ENCODE peak calls at places on chromosomes 4 and X, in four cellular contexts. U is HepG2, O is K562, I is GM12878. X is an unnamed sample.

GRCh38 chr4:182918791-182919302 is 1.7 kb upstream of the DCTD start:
- DNase-seq in I (peak; percentile 40), O (no peak), U (no peak), X (no peak)

GRCh38 chr4:25234390-25235367 is 846 bp downstream of the PI4K2B start:
- DNase-seq in U (peak; percentile 89), I (peak; percentile 78), O (peak; percentile 71), X (peak; percentile 44)

GRCh38 chrX:20432746-20433374 is 166.2 kb upstream of the RPS6KA3 start:
- DNase-seq in O (no peak), I (no peak), U (peak; percentile 10), X (no peak)

GRCh38 chrX:16082470-16083085 is 40.8 kb upstream of the GRPR start:
- DNase-seq in U (no peak), I (no peak), O (no peak), X (no peak)

GRCh38 chr4:29423836-29424721 is 1296.1 kb upstream of the PCDH7 start:
- DNase-seq in O (no peak), I (no peak), U (no peak), X (no peak)

GRCh38 chr4:124970011-124970410 is 257.5 kb upstream of the ANKRD50 start:
- DNase-seq in U (no peak), O (no peak), I (no peak), X (no peak)

GRCh38 chr4:114782842-114783595 is 184.4 kb downstream of the UGT8 start:
- DNase-seq in I (no peak), O (no peak), U (no peak), X (no peak)

GRCh38 chr4:56130609-56131150 is 181.9 kb downstream of the CEP135 start:
- DNase-seq in U (no peak), I (no peak), O (no peak), X (no peak)

GRCh38 chr4:71026086-71026485 is 32.6 kb downstream of the DCK start:
- DNase-seq in I (no peak), O (peak; percentile 81), U (peak; percentile 66), X (no peak)

GRCh38 chr4:105145913-105146285 is 777 bp upstream of the TET2 start:
- DNase-seq in U (no peak), O (no peak), I (no peak), X (peak; percentile 45)

GRCh38 chr4:74123065-74123728 is 24.2 kb upstream of the CXCL2 start:
- DNase-seq in I (no peak), U (peak; percentile 47), O (no peak), X (no peak)

GRCh38 chr4:154132406-154132805 is 343.5 kb upstream of the SFRP2 start:
- DNase-seq in I (no peak), U (no peak), O (no peak), X (no peak)

GRCh38 chr4:84965558-84966381 is 720 bp downstream of the WDFY3 start:
- DNase-seq in I (no peak), O (peak; percentile 37), U (peak; percentile 14), X (peak; percentile 69)

GRCh38 chr4:168836482-168836881 is 173.6 kb downstream of the CBR4 start:
- DNase-seq in U (no peak), I (no peak), O (no peak), X (no peak)

GRCh38 chr4:185835336-185835735 is 23.3 kb upstream of the SORBS2 start:
- DNase-seq in I (no peak), O (no peak), U (no peak), X (no peak)

GRCh38 chr4:38069271-38069760 is 109.1 kb downstream of the PTTG2 start:
- DNase-seq in O (peak; percentile 78), U (no peak), I (no peak), X (peak; percentile 53)

GRCh38 chrX:79462458-79462857 is 95.3 kb upstream of the ITM2A start:
- DNase-seq in U (no peak), O (no peak), I (no peak), X (no peak)

GRCh38 chrX:21955398-21956189 is 15.1 kb downstream of the SMS start:
- DNase-seq in O (no peak), I (no peak), U (no peak), X (no peak)

GRCh38 chrX:155888139-155888538 is 7.0 kb downstream of the VAMP7 start:
- DNase-seq in I (no peak), O (peak; percentile 14), U (no peak), X (no peak)

GRCh38 chr4:77734928-77735327 is 84.2 kb downstream of the CNOT6L start:
- DNase-seq in O (peak; percentile 82), U (peak; percentile 71), I (peak; percentile 52), X (no peak)

GRCh38 chr4:10611673-10612072 is 72.9 kb downstream of the CLNK start:
- DNase-seq in O (no peak), I (no peak), U (no peak), X (no peak)

GRCh38 chr4:106541253-106541652 is 172.7 kb upstream of the GIMD1 start:
- DNase-seq in U (no peak), I (no peak), O (no peak), X (no peak)

GRCh38 chrX:74351760-74352159 is 47.8 kb downstream of the ZCCHC13 start:
- DNase-seq in I (no peak), O (peak; percentile 11), U (no peak), X (no peak)

DNA sequence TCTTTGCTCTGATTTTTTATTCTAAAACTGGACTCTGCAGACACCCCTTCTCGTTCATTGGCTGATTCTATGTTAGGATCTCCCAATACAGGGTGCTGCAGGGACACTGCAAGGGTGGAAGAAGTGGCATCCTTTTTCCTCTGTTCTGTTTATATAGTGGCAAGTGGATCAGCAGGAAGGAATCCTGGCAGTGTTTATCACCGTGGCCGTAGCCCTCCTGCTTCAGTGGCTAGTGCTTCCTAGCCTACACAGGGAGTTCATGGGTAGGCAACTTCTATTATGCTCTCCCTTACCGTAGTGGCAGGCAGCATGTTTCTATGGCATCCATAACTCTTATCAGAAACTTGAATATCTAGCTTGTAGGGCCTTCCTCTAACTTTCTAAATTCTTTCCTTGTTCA is 6.4 kb upstream of the AP1AR start:
- DNase-seq in O (no peak), I (no peak), U (no peak), X (no peak)
- TF ChIP-seq CREM in O (no peak), I (no peak), U (no peak), X (no peak)

DNA sequence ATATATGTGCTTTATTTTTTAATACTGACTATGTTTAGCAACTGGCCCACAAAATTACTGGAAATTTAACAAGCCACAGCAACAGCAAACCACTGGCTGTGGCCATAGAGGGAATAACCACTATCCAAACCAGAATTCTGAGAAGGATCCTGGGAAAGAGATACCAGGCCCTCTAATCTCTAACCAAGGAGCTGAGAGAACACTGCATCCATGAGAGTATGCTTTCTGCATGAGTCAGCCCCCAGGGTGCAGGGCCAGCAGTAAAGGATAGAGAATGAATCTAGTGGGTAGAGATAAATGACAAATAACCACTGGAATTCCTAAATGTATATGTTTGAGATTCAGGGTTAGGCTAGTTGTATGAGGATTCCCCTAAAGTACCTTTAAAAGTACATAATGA is 221.8 kb downstream of the KIT start:
- DNase-seq in I (no peak), U (no peak), O (no peak), X (no peak)
- TF ChIP-seq ESRRA in I (no peak), U (no peak), O (no peak), X (no peak)

GRCh38 chrX:13760428-13760827 is 25.9 kb downstream of the OFD1 start:
- DNase-seq in I (no peak), O (no peak), U (no peak), X (no peak)

GRCh38 chrX:13759152-13759718 is 24.7 kb downstream of the OFD1 start:
- DNase-seq in U (no peak), I (peak; percentile 70), O (no peak), X (no peak)

GRCh38 chrX:13763489-13763888 is 28.9 kb downstream of the OFD1 start:
- DNase-seq in O (no peak), I (no peak), U (no peak), X (no peak)

GRCh38 chrX:13762015-13762414 is 27.5 kb downstream of the OFD1 start:
- DNase-seq in U (no peak), I (no peak), O (no peak), X (no peak)

GRCh38 chrX:13761606-13762005 is 27.1 kb downstream of the OFD1 start:
- DNase-seq in U (no peak), I (no peak), O (no peak), X (peak; percentile 16)
- TF ChIP-seq NR2C2 in U (no peak), I (no peak), O (no peak), X (no peak)

GRCh38 chr4:64539234-64539849 is 130.1 kb upstream of the TECRL start:
- DNase-seq in O (peak; percentile 61), I (peak; percentile 13), U (peak; percentile 55), X (peak; percentile 45)
- TF ChIP-seq CREM in O (no peak), I (no peak), U (no peak), X (no peak)

GRCh38 chr4:163948920-163949455 is 454.5 kb downstream of the TMA16 start:
- DNase-seq in I (no peak), O (no peak), U (no peak), X (no peak)

DNA sequence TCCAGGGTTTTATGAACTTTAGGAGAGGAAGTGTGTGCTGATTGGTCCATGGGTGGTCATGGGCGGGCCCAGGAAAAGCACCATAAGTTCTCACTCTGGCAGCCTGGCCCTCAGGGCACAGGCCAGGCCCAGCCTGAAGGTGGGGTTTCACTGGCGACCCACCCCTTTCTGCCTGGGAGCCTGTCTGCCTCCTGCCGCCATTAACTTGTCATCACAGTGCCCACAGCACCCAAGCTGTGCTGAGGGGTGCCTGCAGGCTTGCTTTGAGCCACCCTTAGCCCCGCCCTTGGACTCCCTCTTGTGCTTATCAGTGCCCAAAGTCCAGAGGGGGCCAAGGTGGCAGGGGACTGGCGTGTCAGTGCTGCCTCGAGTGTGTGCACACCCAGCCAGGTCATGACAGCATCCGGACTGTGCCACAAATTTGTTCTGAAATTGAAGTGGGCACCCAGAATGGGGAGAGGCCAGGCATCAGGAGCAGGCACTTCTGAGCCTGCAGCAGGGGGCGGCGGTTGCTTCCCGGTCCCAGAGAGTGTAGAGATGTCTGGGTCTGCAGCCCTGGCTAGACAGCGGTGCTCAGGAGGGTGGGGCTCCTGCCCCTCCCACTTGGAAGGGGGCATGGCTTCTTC is 455.6 kb downstream of the TMA16 start:
- DNase-seq in U (no peak), I (no peak), O (no peak), X (peak; percentile 10)
- TF ChIP-seq ESRRA in U (no peak), I (no peak), O (no peak), X (no peak)

GRCh38 chr4:108107729-108108382 is 60.9 kb downstream of the LEF1 start:
- DNase-seq in O (peak; percentile 49), I (no peak), U (no peak), X (no peak)
- TF ChIP-seq NR2C2 in O (no peak), I (no peak), U (no peak), X (no peak)

DNA sequence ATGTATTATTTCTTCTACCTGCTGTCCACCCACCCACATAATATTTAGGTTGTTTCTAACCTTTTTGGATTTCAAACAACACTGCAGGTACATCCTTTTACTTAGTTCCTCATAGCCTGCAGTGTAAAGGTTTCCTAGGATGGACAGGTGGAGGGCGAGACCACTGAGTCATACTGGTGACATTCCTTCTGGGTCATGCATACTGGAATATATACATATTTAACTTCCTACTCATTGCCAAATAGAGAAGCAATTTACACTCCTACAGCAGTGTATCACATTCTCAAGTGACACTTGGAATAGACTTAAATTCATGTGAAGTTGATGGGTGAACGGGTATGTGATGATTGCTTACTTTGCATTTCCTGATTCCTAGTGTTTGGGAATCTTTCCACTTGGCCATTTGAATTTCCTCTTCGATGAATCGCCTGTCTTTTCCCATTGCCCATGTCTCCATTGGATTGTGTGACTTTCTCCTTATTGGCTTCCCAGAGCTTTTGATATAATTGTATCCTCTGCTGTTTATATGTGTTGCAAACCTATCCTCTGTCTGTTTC is 8.2 kb upstream of the PPP2R2C start:
- DNase-seq in O (no peak), I (no peak), U (no peak), X (no peak)
- TF ChIP-seq CREM in O (no peak), I (no peak), U (no peak), X (no peak)

X was measured in WTC11.